ENCODE peak calls at places on chromosome 4, in eight cellular contexts. S is PC-9; O is naive thymus-derived CD8-positive, alpha-beta T cell; N is sciatic nerve; V is stimulated activated CD4-positive, alpha-beta T cell treated with anti-CD3 and anti-CD28 coated beads, Interleukin-15, amount 100 ng/mL, for 1 hour; U is activated B cell treated with CpG ODN at 0.5 μM for 24 hours; E is head of caudate nucleus; J is left lung. I is an unnamed sample.

GRCh38 chr4:99062120-99062519 is 26.5 kb downstream of the ADH5 start:
- DNase-seq in O (no peak), V (no peak), E (no peak), S (no peak), J (no peak), U (no peak), N (no peak), I (no peak)

GRCh38 chr4:141411936-141412335 is 191.2 kb downstream of the ZNF330 start:
- DNase-seq in N (no peak), E (no peak), U (no peak), S (no peak), J (no peak), V (no peak), O (no peak), I (no peak)

GRCh38 chr4:168633071-168633470 is 136.2 kb downstream of the PALLD start:
- DNase-seq in J (no peak), V (no peak), S (no peak), O (no peak), E (no peak), N (no peak), U (no peak), I (no peak)

GRCh38 chr4:1232661-1233621 is 16.0 kb downstream of the CTBP1 start:
- DNase-seq in J (no peak), E (no peak), V (no peak), S (no peak), N (no peak), O (no peak), U (no peak), I (peak; percentile 85)

GRCh38 chr4:61210186-61210939 is 10.2 kb downstream of the ADGRL3 start:
- DNase-seq in U (no peak), S (no peak), N (no peak), E (no peak), J (no peak), V (no peak), O (no peak), I (no peak)

GRCh38 chr4:109998867-109999303 is 86.2 kb downstream of the EGF start:
- DNase-seq in J (no peak), S (peak; percentile 39), N (no peak), U (no peak), O (peak; percentile 48), E (no peak), V (no peak), I (peak; percentile 84)

GRCh38 chr4:94457692-94458106 is 6.0 kb downstream of the PDLIM5 start:
- DNase-seq in V (no peak), U (no peak), E (no peak), N (no peak), J (no peak), S (no peak), O (no peak), I (no peak)

GRCh38 chr4:84870398-84871163 is 95.9 kb downstream of the WDFY3 start:
- DNase-seq in S (peak; percentile 56), V (no peak), O (no peak), N (no peak), U (no peak), J (no peak), E (no peak), I (no peak)

GRCh38 chr4:100797356-100797755 is 279.5 kb upstream of the EMCN start:
- DNase-seq in U (no peak), V (no peak), O (no peak), E (no peak), S (no peak), J (no peak), N (no peak), I (no peak)

GRCh38 chr4:64144994-64145393 is 264.3 kb downstream of the TECRL start:
- DNase-seq in S (no peak), N (no peak), V (no peak), O (no peak), J (no peak), U (no peak), E (no peak), I (no peak)

GRCh38 chr4:173794662-173795061 is 264.6 kb upstream of the HAND2 start:
- DNase-seq in S (no peak), U (no peak), V (no peak), E (no peak), J (no peak), N (no peak), O (no peak), I (peak; percentile 44)

GRCh38 chr4:72568959-72569718 is at the start of gene ADAMTS3:
- DNase-seq in V (no peak), J (peak; percentile 72), S (no peak), E (peak; percentile 52), N (peak; percentile 73), O (no peak), U (no peak), I (peak; percentile 84)